ENCODE peak calls at places on chromosome 15, in six cellular contexts. One of them, this sample, is unnamed.

GRCh38 chr15:69578252-69578651 is 125.6 kb downstream of the RPLP1 start:
- DNase-seq in CD8-positive, alpha-beta T cell: no peak
- DNase-seq in psoas muscle: no peak
- DNase-seq in left ventricle myocardium inferior: no peak
- DNase-seq in HCT116: no peak
- DNase-seq in IMR-90: no peak
- DNase-seq in this sample: no peak

GRCh38 chr15:25711164-25711563 is 152.0 kb downstream of the ATP10A start:
- DNase-seq in CD8-positive, alpha-beta T cell: no peak
- DNase-seq in psoas muscle: no peak
- DNase-seq in left ventricle myocardium inferior: no peak
- DNase-seq in HCT116: no peak
- DNase-seq in IMR-90: no peak
- DNase-seq in this sample: no peak

GRCh38 chr15:58115692-58116091 is 22.5 kb upstream of the AQP9 start:
- DNase-seq in CD8-positive, alpha-beta T cell: no peak
- DNase-seq in psoas muscle: no peak
- DNase-seq in left ventricle myocardium inferior: no peak
- DNase-seq in HCT116: peak; percentile 2
- DNase-seq in IMR-90: no peak
- DNase-seq in this sample: no peak

GRCh38 chr15:93929375-93930094 is 301.8 kb upstream of the MCTP2 start:
- DNase-seq in CD8-positive, alpha-beta T cell: no peak
- DNase-seq in psoas muscle: peak; percentile 59
- DNase-seq in left ventricle myocardium inferior: peak; percentile 37
- DNase-seq in HCT116: no peak
- DNase-seq in IMR-90: peak; percentile 60
- DNase-seq in this sample: no peak

GRCh38 chr15:60605879-60606304 is 127.0 kb upstream of the ICE2 start:
- DNase-seq in CD8-positive, alpha-beta T cell: no peak
- DNase-seq in psoas muscle: no peak
- DNase-seq in left ventricle myocardium inferior: peak; percentile 27
- DNase-seq in HCT116: no peak
- DNase-seq in IMR-90: peak; percentile 81
- DNase-seq in this sample: no peak

GRCh38 chr15:61049934-61050333 is 179.2 kb downstream of the RORA start:
- DNase-seq in CD8-positive, alpha-beta T cell: no peak
- DNase-seq in psoas muscle: no peak
- DNase-seq in left ventricle myocardium inferior: no peak
- DNase-seq in HCT116: no peak
- DNase-seq in IMR-90: peak; percentile 91
- DNase-seq in this sample: no peak

GRCh38 chr15:89785064-89785770 is 9.1 kb downstream of the MESP2 start:
- DNase-seq in CD8-positive, alpha-beta T cell: no peak
- DNase-seq in psoas muscle: no peak
- DNase-seq in left ventricle myocardium inferior: no peak
- DNase-seq in HCT116: no peak
- DNase-seq in IMR-90: no peak
- DNase-seq in this sample: no peak

GRCh38 chr15:61759639-61760038 is 300.6 kb downstream of the VPS13C start:
- DNase-seq in CD8-positive, alpha-beta T cell: no peak
- DNase-seq in psoas muscle: no peak
- DNase-seq in left ventricle myocardium inferior: no peak
- DNase-seq in HCT116: no peak
- DNase-seq in IMR-90: no peak
- DNase-seq in this sample: no peak

GRCh38 chr15:99100245-99101173 is 4.4 kb upstream of the SYNM start:
- DNase-seq in CD8-positive, alpha-beta T cell: no peak
- DNase-seq in psoas muscle: peak; percentile 84
- DNase-seq in left ventricle myocardium inferior: peak; percentile 84
- DNase-seq in HCT116: peak; percentile 36
- DNase-seq in IMR-90: peak; percentile 63
- DNase-seq in this sample: no peak

GRCh38 chr15:56160966-56161365 is 82.7 kb downstream of the RFX7 start:
- DNase-seq in CD8-positive, alpha-beta T cell: no peak
- DNase-seq in psoas muscle: no peak
- DNase-seq in left ventricle myocardium inferior: no peak
- DNase-seq in HCT116: no peak
- DNase-seq in IMR-90: peak; percentile 14
- DNase-seq in this sample: no peak

GRCh38 chr15:38254065-38254883 is 1.6 kb downstream of the SPRED1 start:
- DNase-seq in CD8-positive, alpha-beta T cell: peak; percentile 42
- DNase-seq in psoas muscle: no peak
- DNase-seq in left ventricle myocardium inferior: no peak
- DNase-seq in HCT116: peak; percentile 51
- DNase-seq in IMR-90: peak; percentile 68
- DNase-seq in this sample: peak; percentile 72

GRCh38 chr15:86268558-86268957 is 188.9 kb downstream of the AGBL1 start:
- DNase-seq in CD8-positive, alpha-beta T cell: no peak
- DNase-seq in psoas muscle: no peak
- DNase-seq in left ventricle myocardium inferior: no peak
- DNase-seq in HCT116: no peak
- DNase-seq in IMR-90: no peak
- DNase-seq in this sample: no peak

GRCh38 chr15:68302729-68303128 is 25.2 kb downstream of the FEM1B start:
- DNase-seq in CD8-positive, alpha-beta T cell: no peak
- DNase-seq in psoas muscle: no peak
- DNase-seq in left ventricle myocardium inferior: no peak
- DNase-seq in HCT116: no peak
- DNase-seq in IMR-90: no peak
- DNase-seq in this sample: no peak
- H3K4me1 ChIP-seq in CD8-positive, alpha-beta T cell: peaks cover 19% of the 10 kb centered on the region
- H3K4me1 ChIP-seq in psoas muscle: peaks cover 24% of the 10 kb centered on the region
- H3K4me1 ChIP-seq in left ventricle myocardium inferior: peaks cover 25% of the 10 kb centered on the region
- H3K4me1 ChIP-seq in HCT116: no peaks in the 10 kb centered on the region
- H3K4me1 ChIP-seq in IMR-90: peaks cover 8% of the 10 kb centered on the region
- H3K4me1 ChIP-seq in this sample: peaks cover 5% of the 10 kb centered on the region

DNA sequence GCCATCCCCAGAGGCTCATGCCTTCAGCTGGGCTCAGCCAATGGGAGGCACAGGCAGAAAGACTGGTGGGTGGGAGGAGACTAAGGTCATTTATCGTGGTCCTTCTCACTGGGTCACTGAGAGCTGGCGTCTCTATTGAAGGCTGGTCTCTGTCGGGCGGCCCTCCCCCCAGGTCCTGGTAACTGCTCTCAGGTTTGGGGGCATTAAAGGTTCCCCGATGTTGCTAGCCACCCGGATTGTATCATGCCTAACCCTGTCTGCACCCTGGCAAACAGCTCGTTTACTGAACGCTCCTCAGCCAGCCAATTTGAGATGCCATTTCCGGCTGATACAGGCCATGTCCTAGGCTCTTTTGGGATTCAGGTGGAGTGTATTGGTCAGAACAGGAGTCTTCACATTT is 10.5 kb downstream of the SELENOS start:
- DNase-seq in CD8-positive, alpha-beta T cell: no peak
- DNase-seq in psoas muscle: no peak
- DNase-seq in left ventricle myocardium inferior: no peak
- DNase-seq in HCT116: no peak
- DNase-seq in IMR-90: no peak
- DNase-seq in this sample: no peak
- H3K4me1 ChIP-seq in CD8-positive, alpha-beta T cell: no peaks in the 10 kb centered on the region
- H3K4me1 ChIP-seq in psoas muscle: no peaks in the 10 kb centered on the region
- H3K4me1 ChIP-seq in left ventricle myocardium inferior: peaks cover 22% of the 10 kb centered on the region
- H3K4me1 ChIP-seq in HCT116: no peaks in the 10 kb centered on the region
- H3K4me1 ChIP-seq in IMR-90: peaks cover 10% of the 10 kb centered on the region
- H3K4me1 ChIP-seq in this sample: no peaks in the 10 kb centered on the region

DNA sequence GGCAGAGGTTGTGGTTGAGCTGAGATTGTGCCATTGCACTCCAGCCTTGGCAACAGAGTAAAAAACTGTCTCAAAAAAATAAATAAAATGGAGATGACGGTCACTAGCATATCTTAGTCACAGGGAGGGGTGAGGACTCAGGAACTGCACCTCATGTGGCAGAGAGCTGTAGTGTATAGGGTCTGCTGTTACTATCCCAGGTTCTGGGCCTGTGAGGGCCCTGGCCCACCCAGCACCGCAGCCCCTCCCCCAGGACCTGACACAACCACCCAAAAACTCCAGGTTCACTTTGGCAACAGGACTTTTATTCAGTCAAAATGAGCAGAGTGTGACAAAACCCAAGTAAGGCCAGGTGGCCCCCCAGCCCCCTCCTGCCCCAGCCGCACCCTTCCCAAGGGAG is 22.4 kb downstream of the RNU5B-1 start:
- DNase-seq in CD8-positive, alpha-beta T cell: no peak
- DNase-seq in psoas muscle: no peak
- DNase-seq in left ventricle myocardium inferior: no peak
- DNase-seq in HCT116: no peak
- DNase-seq in IMR-90: no peak
- DNase-seq in this sample: no peak
- H3K4me1 ChIP-seq in CD8-positive, alpha-beta T cell: no peaks in the 10 kb centered on the region
- H3K4me1 ChIP-seq in psoas muscle: peaks cover 8% of the 10 kb centered on the region
- H3K4me1 ChIP-seq in left ventricle myocardium inferior: peaks cover 19% of the 10 kb centered on the region
- H3K4me1 ChIP-seq in HCT116: no peaks in the 10 kb centered on the region
- H3K4me1 ChIP-seq in IMR-90: no peaks in the 10 kb centered on the region
- H3K4me1 ChIP-seq in this sample: no peaks in the 10 kb centered on the region

DNA sequence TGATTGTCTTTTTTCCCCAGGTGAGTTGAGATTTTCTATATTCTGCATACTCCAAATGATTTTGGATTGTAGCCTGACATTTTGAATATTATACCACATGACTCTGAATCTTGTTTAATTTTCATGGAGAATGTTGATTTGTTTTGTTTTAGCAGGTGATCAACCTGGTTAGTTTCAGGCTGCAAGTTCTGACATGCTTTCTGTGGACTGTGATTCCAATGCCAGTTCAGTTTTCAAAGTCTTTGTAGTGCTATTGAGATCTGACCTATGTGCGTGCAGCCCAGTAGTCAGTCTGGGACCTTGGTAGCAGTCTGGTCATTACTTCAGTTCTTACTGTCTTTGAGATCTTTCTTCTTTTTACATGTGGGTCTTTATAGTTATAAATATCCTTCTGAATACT is 18.6 kb upstream of the MTMR10 start:
- DNase-seq in CD8-positive, alpha-beta T cell: no peak
- DNase-seq in psoas muscle: no peak
- DNase-seq in left ventricle myocardium inferior: no peak
- DNase-seq in HCT116: no peak
- DNase-seq in IMR-90: no peak
- DNase-seq in this sample: no peak
- H3K4me1 ChIP-seq in CD8-positive, alpha-beta T cell: peaks cover 16% of the 10 kb centered on the region
- H3K4me1 ChIP-seq in psoas muscle: no peaks in the 10 kb centered on the region
- H3K4me1 ChIP-seq in left ventricle myocardium inferior: no peaks in the 10 kb centered on the region
- H3K4me1 ChIP-seq in HCT116: no peaks in the 10 kb centered on the region
- H3K4me1 ChIP-seq in IMR-90: peaks cover 2% of the 10 kb centered on the region
- H3K4me1 ChIP-seq in this sample: no peaks in the 10 kb centered on the region

DNA sequence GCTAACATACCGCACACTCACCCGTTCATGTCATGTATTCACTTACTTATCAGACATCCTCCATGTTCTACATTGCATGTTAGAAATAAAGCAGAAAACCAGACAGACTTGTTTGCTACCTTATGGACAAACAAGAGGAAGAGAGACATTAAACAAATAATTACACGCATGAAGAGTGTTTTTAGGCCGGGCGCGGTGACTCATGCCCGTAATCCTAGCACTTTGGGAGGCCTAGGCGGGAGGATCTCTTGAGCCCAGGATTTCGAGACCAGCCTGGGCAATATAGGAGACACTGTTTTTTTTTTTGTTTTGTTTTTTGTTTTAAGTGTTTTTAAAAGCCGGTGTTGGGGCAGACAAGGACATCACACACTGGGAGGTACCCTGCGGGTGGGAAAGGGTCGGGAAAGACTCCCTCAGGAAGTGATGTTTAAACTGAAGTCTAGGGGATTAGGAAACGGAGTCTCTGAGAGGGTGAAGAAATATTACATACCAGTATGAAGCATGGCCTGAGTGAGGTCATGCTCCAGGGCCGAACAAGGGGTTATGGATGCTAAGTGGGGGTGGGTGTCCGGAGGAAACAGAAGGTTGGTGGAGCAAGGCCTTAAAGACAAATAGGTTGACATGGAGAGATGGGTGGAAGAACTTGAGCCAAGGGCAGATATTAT is 2.1 kb upstream of the USP3 start:
- DNase-seq in CD8-positive, alpha-beta T cell: no peak
- DNase-seq in psoas muscle: peak; percentile 25
- DNase-seq in left ventricle myocardium inferior: no peak
- DNase-seq in HCT116: no peak
- DNase-seq in IMR-90: peak; percentile 44
- DNase-seq in this sample: no peak
- H3K4me1 ChIP-seq in CD8-positive, alpha-beta T cell: peaks cover 78% of the 10 kb centered on the region
- H3K4me1 ChIP-seq in psoas muscle: peaks cover 32% of the 10 kb centered on the region
- H3K4me1 ChIP-seq in left ventricle myocardium inferior: peaks cover 61% of the 10 kb centered on the region
- H3K4me1 ChIP-seq in HCT116: peaks cover 31% of the 10 kb centered on the region
- H3K4me1 ChIP-seq in IMR-90: peaks cover 20% of the 10 kb centered on the region
- H3K4me1 ChIP-seq in this sample: peaks cover 85% of the 10 kb centered on the region

DNA sequence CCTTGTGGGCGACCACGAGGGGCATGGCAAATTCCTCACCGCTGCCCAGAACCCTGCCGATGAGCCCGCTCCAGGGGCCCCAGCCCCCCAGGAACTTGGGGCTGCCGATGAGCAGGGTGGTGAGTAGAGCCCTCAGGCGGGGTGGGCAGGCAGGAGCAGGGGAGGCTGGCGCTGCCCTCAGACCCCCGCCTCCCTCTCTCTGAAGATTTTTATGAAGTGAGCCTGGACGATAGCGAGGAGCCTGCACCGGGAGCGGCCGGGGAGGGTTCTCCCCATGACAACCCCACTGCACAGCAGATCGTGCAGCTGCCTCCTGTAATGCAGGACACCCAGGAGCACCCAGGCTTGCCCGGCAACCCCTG is 56.7 kb upstream of the UBE2Q2 start:
- DNase-seq in CD8-positive, alpha-beta T cell: no peak
- DNase-seq in psoas muscle: no peak
- DNase-seq in left ventricle myocardium inferior: no peak
- DNase-seq in HCT116: no peak
- DNase-seq in IMR-90: no peak
- DNase-seq in this sample: no peak
- H3K4me1 ChIP-seq in CD8-positive, alpha-beta T cell: no peaks in the 10 kb centered on the region
- H3K4me1 ChIP-seq in psoas muscle: no peaks in the 10 kb centered on the region
- H3K4me1 ChIP-seq in left ventricle myocardium inferior: no peaks in the 10 kb centered on the region
- H3K4me1 ChIP-seq in HCT116: no peaks in the 10 kb centered on the region
- H3K4me1 ChIP-seq in IMR-90: no peaks in the 10 kb centered on the region
- H3K4me1 ChIP-seq in this sample: no peaks in the 10 kb centered on the region

DNA sequence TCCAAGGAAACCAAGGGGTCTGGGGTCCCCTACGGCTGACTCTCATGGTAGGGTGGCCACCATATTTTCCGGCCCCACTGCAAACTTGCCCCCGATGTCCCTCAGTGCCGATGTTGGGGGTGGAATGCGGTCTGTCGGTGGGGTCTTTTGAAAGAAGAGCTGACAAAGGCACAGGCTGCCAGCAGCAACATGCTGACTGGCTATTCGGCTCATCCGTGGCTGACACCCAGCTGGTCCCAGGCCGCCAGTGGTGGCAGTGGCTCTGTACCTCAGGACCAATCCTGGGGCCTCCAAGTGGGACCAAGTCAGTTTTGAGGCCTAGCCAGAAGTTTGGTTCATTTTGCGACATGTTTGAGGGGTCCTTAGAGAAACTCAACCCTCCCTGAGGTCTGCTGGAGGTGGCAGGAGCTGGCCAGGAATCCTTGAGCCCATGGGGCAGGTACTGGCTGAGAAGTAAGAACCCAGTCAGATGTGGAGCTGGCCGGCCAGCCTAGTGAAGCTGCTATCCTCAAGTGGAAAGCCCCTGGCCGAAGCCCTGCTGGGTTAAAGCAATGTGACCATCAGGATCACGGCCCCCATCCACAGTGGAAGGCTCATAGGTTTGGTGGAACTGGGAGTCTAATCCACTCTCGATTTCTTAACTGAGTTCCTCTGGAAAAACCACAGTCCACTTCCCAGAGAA is 17.8 kb downstream of the BMF start:
- DNase-seq in CD8-positive, alpha-beta T cell: no peak
- DNase-seq in psoas muscle: no peak
- DNase-seq in left ventricle myocardium inferior: no peak
- DNase-seq in HCT116: no peak
- DNase-seq in IMR-90: no peak
- DNase-seq in this sample: no peak
- H3K4me1 ChIP-seq in CD8-positive, alpha-beta T cell: no peaks in the 10 kb centered on the region
- H3K4me1 ChIP-seq in psoas muscle: peaks cover 86% of the 10 kb centered on the region
- H3K4me1 ChIP-seq in left ventricle myocardium inferior: peaks cover 80% of the 10 kb centered on the region
- H3K4me1 ChIP-seq in HCT116: no peaks in the 10 kb centered on the region
- H3K4me1 ChIP-seq in IMR-90: peaks cover 50% of the 10 kb centered on the region
- H3K4me1 ChIP-seq in this sample: no peaks in the 10 kb centered on the region